ENCODE peak calls at places on chromosomes 11 and 22, in seven cellular contexts. K, O, Q, B, F, D and G are unnamed samples.

GRCh38 chr22:31629741-31630184 is 32.3 kb downstream of the PISD start:
- DNase-seq in K (no peak), O (no peak), Q (no peak), B (no peak), F (no peak), D (no peak), G (no peak)

GRCh38 chr11:17498475-17498874 is 21.8 kb upstream of the ABCC8 start:
- DNase-seq in K (no peak), O (no peak), Q (no peak), B (no peak), F (no peak), D (no peak), G (peak; percentile 81)

GRCh38 chr22:41800348-41801146 is at the start of gene CCDC134:
- DNase-seq in K (peak; percentile 83), O (peak; percentile 86), Q (peak; percentile 86), B (peak; percentile 77), F (peak; percentile 91), D (peak; percentile 85), G (peak; percentile 96)

GRCh38 chr22:44448271-44448780 is 49.7 kb downstream of the RTL6 start:
- DNase-seq in K (peak; percentile 27), O (no peak), Q (peak; percentile 11), B (peak; percentile 96), F (peak; percentile 56), D (no peak), G (peak; percentile 34)

GRCh38 chr11:6681505-6681904 is 1.6 kb downstream of the MRPL17 start:
- DNase-seq in K (no peak), O (no peak), Q (no peak), B (no peak), F (no peak), D (no peak), G (no peak)

GRCh38 chr11:58813693-58814092 is 30.8 kb downstream of the GLYATL2 start:
- DNase-seq in K (no peak), O (no peak), Q (no peak), B (no peak), F (no peak), D (no peak), G (no peak)

GRCh38 chr22:21811982-21812381 is 55.5 kb downstream of the MAPK1 start:
- DNase-seq in K (no peak), O (no peak), Q (no peak), B (no peak), F (no peak), D (no peak), G (no peak)

GRCh38 chr11:86737752-86738151 is 62.6 kb upstream of the PRSS23 start:
- DNase-seq in K (no peak), O (no peak), Q (no peak), B (peak; percentile 96), F (no peak), D (no peak), G (no peak)

GRCh38 chr11:66981976-66982578 is 7.0 kb downstream of the C11orf86 start:
- DNase-seq in K (peak; percentile 12), O (peak; percentile 84), Q (peak; percentile 73), B (peak; percentile 90), F (peak; percentile 92), D (peak; percentile 82), G (no peak)

GRCh38 chr11:105139669-105140068 is at the start of gene CARD18:
- DNase-seq in K (no peak), O (no peak), Q (no peak), B (no peak), F (no peak), D (no peak), G (no peak)

GRCh38 chr22:37747090-37747714 is 50.4 kb downstream of the TRIOBP start:
- DNase-seq in K (no peak), O (no peak), Q (no peak), B (peak; percentile 44), F (peak; percentile 43), D (no peak), G (peak; percentile 73)

GRCh38 chr22:38866399-38867123 is 5.5 kb downstream of the CBX6 start:
- DNase-seq in K (no peak), O (no peak), Q (no peak), B (no peak), F (no peak), D (no peak), G (peak; percentile 96)

GRCh38 chr11:130548491-130548833 is 100.0 kb downstream of the ADAMTS15 start:
- DNase-seq in K (no peak), O (no peak), Q (no peak), B (no peak), F (no peak), D (no peak), G (no peak)

GRCh38 chr11:34825670-34826383 is 90.4 kb downstream of the APIP start:
- DNase-seq in K (peak; percentile 16), O (no peak), Q (peak; percentile 68), B (no peak), F (peak; percentile 90), D (no peak), G (no peak)

GRCh38 chr11:116396332-116396731 is 376.5 kb downstream of the BUD13 start:
- DNase-seq in K (no peak), O (no peak), Q (no peak), B (no peak), F (no peak), D (no peak), G (no peak)

GRCh38 chr11:87097582-87097981 is 59.8 kb downstream of the TMEM135 start:
- DNase-seq in K (no peak), O (peak; percentile 7), Q (no peak), B (peak; percentile 50), F (peak; percentile 40), D (no peak), G (peak; percentile 84)

GRCh38 chr22:44703269-44703870 is 1.4 kb downstream of the PRR5 start:
- DNase-seq in K (no peak), O (no peak), Q (no peak), B (no peak), F (no peak), D (no peak), G (no peak)

GRCh38 chr11:67014343-67014742 is 8.6 kb upstream of the SYT12 start:
- DNase-seq in K (no peak), O (no peak), Q (no peak), B (no peak), F (no peak), D (no peak), G (no peak)

GRCh38 chr11:65116370-65117205 is 913 bp downstream of the ZNHIT2 start:
- DNase-seq in K (peak; percentile 46), O (peak; percentile 7), Q (no peak), B (peak; percentile 45), F (peak; percentile 48), D (no peak), G (peak; percentile 80)

GRCh38 chr22:23569716-23570115 is 10.4 kb downstream of the IGLL1 start:
- DNase-seq in K (no peak), O (no peak), Q (no peak), B (no peak), F (no peak), D (no peak), G (peak; percentile 33)

GRCh38 chr22:36136475-36136874 is 24.1 kb downstream of the APOL3 start:
- DNase-seq in K (no peak), O (no peak), Q (no peak), B (no peak), F (no peak), D (no peak), G (no peak)

GRCh38 chr11:76768091-76769047 is 14.8 kb upstream of the TSKU start:
- DNase-seq in K (no peak), O (peak; percentile 53), Q (peak; percentile 72), B (peak; percentile 28), F (no peak), D (no peak), G (peak; percentile 82)

GRCh38 chr11:1924121-1924520 is 4.6 kb downstream of the TNNT3 start:
- DNase-seq in K (no peak), O (no peak), Q (no peak), B (no peak), F (no peak), D (no peak), G (no peak)

GRCh38 chr22:35425971-35426800 is 26.2 kb downstream of the MCM5 start:
- DNase-seq in K (no peak), O (no peak), Q (no peak), B (no peak), F (no peak), D (no peak), G (peak; percentile 75)

GRCh38 chr11:12195773-12196172 is 85.4 kb downstream of the MICAL2 start:
- DNase-seq in K (no peak), O (no peak), Q (no peak), B (no peak), F (no peak), D (no peak), G (no peak)